ENCODE peak calls at places on chromosomes 7 and 10, in four cellular contexts. Z is cardiac fibroblast, S is occipital lobe, V is D721Med. M is an unnamed sample.

GRCh38 chr10:101291254-101292193 is 62.3 kb upstream of the LBX1 start:
- DNase-seq in Z (peak), V (peak), S (no peak), M (peak)

GRCh38 chr10:126568809-126569208 is 101.7 kb downstream of the C10orf90 start:
- DNase-seq in Z (no peak), S (no peak), V (no peak), M (no peak)

GRCh38 chr10:110858297-110858934 is 13.3 kb upstream of the PDCD4 start:
- DNase-seq in S (no peak), Z (no peak), V (no peak), M (no peak)

GRCh38 chr7:5248201-5248885 is 34.4 kb upstream of the SLC29A4 start:
- DNase-seq in Z (peak), V (peak), S (no peak), M (no peak)

GRCh38 chr7:54738737-54739136 is 20.3 kb downstream of the SEC61G start:
- DNase-seq in S (no peak), V (no peak), Z (no peak), M (no peak)

GRCh38 chr10:112215342-112215774 is 31.8 kb upstream of the GPAM start:
- DNase-seq in V (no peak), Z (peak), S (no peak), M (no peak)

GRCh38 chr10:13767721-13768178 is 181.0 kb downstream of the PRPF18 start:
- DNase-seq in V (no peak), S (no peak), Z (no peak), M (no peak)

GRCh38 chr10:11875499-11876281 is 52.5 kb downstream of the PROSER2 start:
- DNase-seq in Z (peak), S (no peak), V (no peak), M (no peak)

GRCh38 chr10:122116331-122116730 is 127.4 kb downstream of the TACC2 start:
- DNase-seq in Z (peak), S (no peak), V (no peak), M (no peak)

GRCh38 chr7:115099906-115100305 is 178.0 kb downstream of the MDFIC start:
- DNase-seq in Z (peak), V (no peak), S (no peak), M (no peak)

GRCh38 chr7:14751461-14751860 is 151.1 kb downstream of the DGKB start:
- DNase-seq in S (no peak), Z (peak), V (no peak), M (no peak)

GRCh38 chr7:2231992-2232765 is 566 bp downstream of the MAD1L1 start:
- DNase-seq in S (no peak), V (no peak), Z (no peak), M (no peak)

GRCh38 chr7:115340828-115341227 is 418.9 kb downstream of the MDFIC start:
- DNase-seq in Z (peak), S (no peak), V (no peak), M (no peak)

GRCh38 chr10:103470755-103471653 is 8.0 kb downstream of the CALHM3 start:
- DNase-seq in S (no peak), V (no peak), Z (peak), M (no peak)

GRCh38 chr7:48089415-48089975 is 430 bp downstream of the UPP1 start:
- DNase-seq in Z (peak), V (no peak), S (peak), M (no peak)

GRCh38 chr7:27168265-27168947 is 3.1 kb upstream of the HOXA9 start:
- DNase-seq in Z (no peak), V (no peak), S (no peak), M (no peak)

GRCh38 chr10:119489572-119490326 is 52.8 kb downstream of the RGS10 start:
- DNase-seq in S (no peak), V (no peak), Z (peak), M (no peak)

M was measured in dorsolateral prefrontal cortex.